ENCODE peak calls at places on chromosome 18, in five cellular contexts. H is breast epithelium, W is colonic mucosa, D is pancreas, B is spleen. G is an unnamed sample.
A peak's percentile ranks its signal among the peaks of the same experiment; 100 is the strongest.

GRCh38 chr18:8766576-8767253 is 61.4 kb downstream of the MTCL1 start:
- DNase-seq in H (no peak), W (no peak), D (no peak), B (no peak), G (no peak)

GRCh38 chr18:35605686-35606417 is 24.3 kb downstream of the GALNT1 start:
- DNase-seq in H (no peak), W (no peak), D (no peak), B (no peak), G (no peak)

GRCh38 chr18:73365018-73365417 is 497.2 kb upstream of the NETO1 start:
- DNase-seq in H (no peak), W (no peak), D (no peak), B (no peak), G (no peak)

GRCh38 chr18:39591647-39592046 is 2026.0 kb upstream of the CELF4 start:
- DNase-seq in H (no peak), W (no peak), D (no peak), B (no peak), G (no peak)

GRCh38 chr18:78596794-78597193 is 382.8 kb upstream of the SALL3 start:
- DNase-seq in H (no peak), W (no peak), D (no peak), B (no peak), G (no peak)

GRCh38 chr18:22536558-22536957 is 118.8 kb upstream of the CTAGE1 start:
- DNase-seq in H (no peak), W (no peak), D (no peak), B (no peak), G (no peak)

GRCh38 chr18:35028556-35028955 is 12.7 kb upstream of the MAPRE2 start:
- DNase-seq in H (no peak), W (no peak), D (no peak), B (no peak), G (no peak)

GRCh38 chr18:80175451-80176235 is 66.6 kb downstream of the ADNP2 start:
- DNase-seq in H (no peak), W (no peak), D (no peak), B (no peak), G (no peak)

GRCh38 chr18:74598350-74599001 is 806 bp downstream of the ZNF407 start:
- DNase-seq in H (peak; percentile 53), W (peak; percentile 57), D (peak; percentile 36), B (peak; percentile 96), G (peak; percentile 84)

GRCh38 chr18:8538935-8539334 is 70.3 kb upstream of the RAB12 start:
- DNase-seq in H (no peak), W (no peak), D (no peak), B (no peak), G (no peak)

GRCh38 chr18:44816028-44816427 is 135.3 kb downstream of the SETBP1 start:
- DNase-seq in H (no peak), W (no peak), D (no peak), B (no peak), G (no peak)

GRCh38 chr18:47557160-47557559 is 305.7 kb upstream of the SKOR2 start:
- DNase-seq in H (no peak), W (no peak), D (no peak), B (no peak), G (no peak)

GRCh38 chr18:47547539-47548202 is 296.2 kb upstream of the SKOR2 start:
- DNase-seq in H (no peak), W (no peak), D (no peak), B (no peak), G (no peak)

GRCh38 chr18:47550611-47551010 is 299.2 kb upstream of the SKOR2 start:
- DNase-seq in H (no peak), W (no peak), D (no peak), B (no peak), G (no peak)

GRCh38 chr18:47549141-47549540 is 297.7 kb upstream of the SKOR2 start:
- DNase-seq in H (no peak), W (no peak), D (no peak), B (no peak), G (no peak)

DNA sequence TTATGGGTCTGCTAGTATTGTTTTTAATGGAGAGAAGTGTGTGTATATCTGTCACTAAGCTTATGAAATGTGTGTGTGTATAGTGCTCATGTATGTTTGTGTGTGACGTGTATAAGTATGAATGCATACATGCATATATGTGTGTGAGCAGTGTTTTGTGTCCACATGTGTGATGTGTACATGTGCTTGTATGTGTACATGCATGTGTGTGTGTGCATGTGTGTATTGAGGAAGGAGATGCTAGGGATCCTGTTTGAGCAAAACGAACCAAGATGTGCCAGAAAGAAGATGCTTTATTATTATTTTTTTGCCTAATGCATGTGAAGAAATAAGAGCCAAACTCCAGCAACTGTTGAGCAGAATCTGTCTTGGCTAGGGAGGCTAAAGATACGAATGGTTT is 301.3 kb upstream of the SKOR2 start:
- DNase-seq in H (no peak), W (no peak), D (no peak), B (no peak), G (no peak)
- H3K36me3 ChIP-seq in H (no peaks in the 10 kb centered on the region), W (no peaks in the 10 kb centered on the region), D (no peaks in the 10 kb centered on the region), B (no peaks in the 10 kb centered on the region), G (no peaks in the 10 kb centered on the region)

GRCh38 chr18:3525870-3526420 is 76.0 kb downstream of the TGIF1 start:
- DNase-seq in H (no peak), W (no peak), D (no peak), B (peak; percentile 67), G (no peak)
- H3K4me3 ChIP-seq in H (no peak overlapping the region), W (no peak overlapping the region), D (no peak overlapping the region), B (no peak overlapping the region), G (no peak overlapping the region)

GRCh38 chr18:13276530-13277520 is 58.3 kb downstream of the LDLRAD4 start:
- DNase-seq in H (no peak), W (no peak), D (no peak), B (no peak), G (no peak)

GRCh38 chr18:13278231-13278630 is 59.7 kb downstream of the LDLRAD4 start:
- DNase-seq in H (no peak), W (no peak), D (no peak), B (no peak), G (no peak)

GRCh38 chr18:13279181-13280065 is 60.9 kb downstream of the LDLRAD4 start:
- DNase-seq in H (peak; percentile 6), W (no peak), D (no peak), B (no peak), G (no peak)

GRCh38 chr18:13281406-13281805 is 62.8 kb downstream of the LDLRAD4 start:
- DNase-seq in H (no peak), W (no peak), D (no peak), B (no peak), G (no peak)

DNA sequence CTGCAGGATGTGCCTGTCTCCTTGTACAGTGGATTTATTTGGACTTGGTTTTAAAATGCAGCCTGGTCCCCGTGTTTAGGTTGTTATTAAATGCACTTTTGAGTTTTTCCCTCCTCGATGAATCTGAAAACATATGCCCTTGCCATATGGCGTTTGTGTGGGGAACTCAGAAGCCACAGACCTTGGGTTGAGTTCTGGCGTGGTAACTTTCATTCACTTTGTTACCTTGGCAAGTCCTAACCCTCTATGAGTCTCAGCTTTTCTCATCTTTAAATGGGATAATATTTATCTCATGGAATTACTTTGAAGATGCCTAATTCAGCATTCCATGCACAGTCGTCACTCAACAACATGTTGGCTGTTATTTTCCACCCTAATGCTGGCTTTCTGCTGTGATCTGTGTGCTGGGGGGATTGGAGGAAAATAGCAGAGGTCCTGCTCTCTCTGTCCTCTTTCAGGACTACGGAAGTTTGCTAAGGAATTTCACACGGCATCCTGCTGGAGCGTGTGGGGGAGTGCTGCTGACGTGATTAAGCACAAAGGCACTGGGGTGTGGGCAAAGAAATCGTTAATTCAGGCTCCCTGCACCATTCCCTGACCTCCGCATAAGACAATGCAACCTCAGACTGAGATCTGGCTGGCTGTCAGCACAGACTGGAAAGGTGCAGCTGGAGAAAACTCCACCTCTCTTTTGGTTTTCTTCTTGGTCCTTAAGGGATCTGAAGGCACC is 61.7 kb downstream of the LDLRAD4 start:
- DNase-seq in H (no peak), W (no peak), D (no peak), B (no peak), G (no peak)
- H3K4me1 ChIP-seq in H (no peaks in the 10 kb centered on the region), W (no peaks in the 10 kb centered on the region), D (no peaks in the 10 kb centered on the region), B (peaks cover 35% of the 10 kb centered on the region), G (no peaks in the 10 kb centered on the region)

DNA sequence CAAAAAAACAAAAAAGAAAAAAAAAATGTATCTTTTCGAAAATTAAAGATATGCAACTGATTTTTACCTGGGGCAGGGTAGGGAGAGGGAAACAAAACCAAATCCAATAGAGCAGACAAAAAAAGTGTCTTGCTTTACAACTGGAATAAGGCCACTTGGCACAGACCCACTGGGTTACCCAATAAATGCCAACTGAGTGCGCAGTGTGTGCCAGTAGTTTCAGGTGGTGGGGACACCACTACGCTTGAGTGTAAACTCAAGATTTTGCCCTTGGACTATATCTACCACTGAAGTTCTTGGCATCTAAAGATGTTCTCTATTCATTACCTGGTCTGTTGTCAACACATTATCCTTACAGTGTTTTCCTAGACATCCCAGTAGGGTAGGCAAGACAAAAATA is 16.3 kb downstream of the VPS4B start:
- DNase-seq in H (no peak), W (no peak), D (peak; percentile 57), B (no peak), G (no peak)
- H3K36me3 ChIP-seq in H (no peaks in the 10 kb centered on the region), W (peaks cover 35% of the 10 kb centered on the region), D (peaks cover 16% of the 10 kb centered on the region), B (peaks cover 11% of the 10 kb centered on the region), G (peaks cover 91% of the 10 kb centered on the region)

GRCh38 chr18:77054288-77054605 is 78.3 kb downstream of the MBP start:
- DNase-seq in H (no peak), W (no peak), D (no peak), B (peak; percentile 89), G (no peak)
- H3K4me3 ChIP-seq in H (no peak overlapping the region), W (no peak overlapping the region), D (no peak overlapping the region), B (peak overlapping the region; percentile 24), G (peak overlapping the region; percentile 32)

GRCh38 chr18:57436193-57436964 is 1.2 kb downstream of the ONECUT2 start:
- DNase-seq in H (no peak), W (no peak), D (no peak), B (no peak), G (no peak)
- H3K4me1 ChIP-seq in H (peaks cover 15% of the 10 kb centered on the region), W (peaks cover 7% of the 10 kb centered on the region), D (no peaks in the 10 kb centered on the region), B (peaks cover 60% of the 10 kb centered on the region), G (peaks cover 44% of the 10 kb centered on the region)

DNA sequence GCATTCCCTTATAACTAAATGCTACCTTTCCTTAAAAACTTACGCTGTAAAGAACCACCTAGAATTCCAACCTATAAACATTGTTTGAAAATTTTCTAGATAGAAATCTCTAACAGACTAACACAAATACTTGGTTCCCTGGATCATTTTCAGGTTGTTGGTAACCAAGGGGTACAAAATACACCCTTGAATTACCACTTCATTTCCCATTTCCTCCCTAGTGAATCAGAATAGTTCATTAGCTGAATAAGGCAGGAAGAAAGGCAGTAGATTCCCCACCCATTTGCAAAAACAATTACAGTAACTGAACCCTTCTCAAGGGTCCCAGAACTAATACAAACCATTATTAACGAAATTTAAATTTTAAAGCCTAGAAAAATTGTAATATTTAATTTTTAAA is 5.5 kb downstream of the MEX3C start:
- DNase-seq in H (no peak), W (no peak), D (no peak), B (no peak), G (no peak)
- H3K36me3 ChIP-seq in H (no peaks in the 10 kb centered on the region), W (no peaks in the 10 kb centered on the region), D (no peaks in the 10 kb centered on the region), B (no peaks in the 10 kb centered on the region), G (no peaks in the 10 kb centered on the region)

GRCh38 chr18:805755-806110 is 6.3 kb downstream of the YES1 start:
- DNase-seq in H (no peak), W (no peak), D (no peak), B (no peak), G (no peak)
- H3K4me3 ChIP-seq in H (no peak overlapping the region), W (no peak overlapping the region), D (no peak overlapping the region), B (no peak overlapping the region), G (peak overlapping the region; percentile 14)

G was measured in lower lobe of right lung.